ENCODE peak calls at places on chromosomes 3 and 15, in seven cellular contexts. E, A, R, U, Y, G and N are unnamed samples.

GRCh38 chr3:140859592-140860336 is 81.9 kb upstream of the SLC25A36 start:
- DNase-seq in U (peak), G (no peak), Y (no peak), A (peak), E (peak), R (no peak), N (no peak)

GRCh38 chr3:145015243-145015642 is 1043.6 kb downstream of the DIPK2A start:
- DNase-seq in R (no peak), E (no peak), Y (peak), G (no peak), A (no peak), U (peak), N (peak)

GRCh38 chr3:180417241-180417640 is 184.7 kb upstream of the TTC14 start:
- DNase-seq in U (no peak), Y (no peak), A (no peak), R (no peak), E (no peak), G (no peak), N (no peak)

GRCh38 chr3:82561759-82562158 is 800.3 kb upstream of the GBE1 start:
- DNase-seq in R (no peak), U (no peak), A (no peak), G (no peak), Y (no peak), E (no peak), N (peak)

GRCh38 chr3:177144922-177145321 is 52.4 kb downstream of the TBL1XR1 start:
- DNase-seq in G (no peak), Y (no peak), A (no peak), E (peak), R (no peak), U (no peak), N (no peak)

GRCh38 chr3:74768010-74768409 is 153.6 kb upstream of the CNTN3 start:
- DNase-seq in A (no peak), R (no peak), E (no peak), G (no peak), U (no peak), Y (no peak), N (no peak)

GRCh38 chr15:86382341-86382740 is 302.7 kb downstream of the AGBL1 start:
- DNase-seq in A (peak), U (no peak), E (no peak), G (no peak), R (no peak), Y (no peak), N (no peak)

GRCh38 chr3:28476194-28476593 is 127.6 kb upstream of the AZI2 start:
- DNase-seq in G (peak), Y (peak), A (peak), E (peak), R (peak), U (peak), N (peak)

GRCh38 chr3:148162132-148162531 is 535.6 kb upstream of the AGTR1 start:
- DNase-seq in G (no peak), E (no peak), U (no peak), A (peak), Y (no peak), R (no peak), N (no peak)

GRCh38 chr15:72195101-72195511 is 2.5 kb downstream of the GRAMD2A start:
- DNase-seq in G (peak), E (no peak), A (no peak), R (peak), U (no peak), Y (no peak), N (no peak)

GRCh38 chr3:195033531-195034091 is 237.3 kb downstream of the XXYLT1 start:
- DNase-seq in U (peak), Y (no peak), E (no peak), G (no peak), A (no peak), R (no peak), N (no peak)

GRCh38 chr3:195178124-195178910 is 92.6 kb downstream of the XXYLT1 start:
- DNase-seq in R (peak), A (no peak), E (no peak), Y (no peak), G (no peak), U (no peak), N (no peak)

GRCh38 chr3:126156468-126156867 is 23.9 kb downstream of the ALDH1L1 start:
- DNase-seq in G (no peak), U (no peak), Y (no peak), R (peak), A (no peak), E (peak), N (no peak)

GRCh38 chr3:156533205-156533604 is 21.7 kb downstream of the SSR3 start:
- DNase-seq in R (no peak), A (no peak), Y (peak), E (no peak), G (no peak), U (peak), N (no peak)

GRCh38 chr3:13879102-13879945 is 547 bp downstream of the WNT7A start:
- DNase-seq in E (no peak), A (peak), G (no peak), R (peak), Y (no peak), U (no peak), N (no peak)

GRCh38 chr15:62413147-62413546 is 248.1 kb upstream of the C2CD4B start:
- DNase-seq in Y (no peak), E (no peak), U (no peak), A (no peak), R (no peak), G (no peak), N (no peak)

GRCh38 chr15:31299588-31300207 is 26.9 kb upstream of the KLF13 start:
- DNase-seq in A (no peak), Y (no peak), E (no peak), U (no peak), R (no peak), G (no peak), N (no peak)

GRCh38 chr3:156416846-156417581 is 137.9 kb downstream of the SSR3 start:
- DNase-seq in A (no peak), E (no peak), U (peak), Y (peak), G (no peak), R (no peak), N (no peak)

GRCh38 chr3:23740517-23741402 is 65.0 kb upstream of the UBE2E1 start:
- DNase-seq in A (no peak), U (peak), E (peak), Y (peak), G (peak), R (peak), N (no peak)

GRCh38 chr3:192077795-192078497 is 617.0 kb downstream of the PYDC2 start:
- DNase-seq in A (no peak), U (no peak), R (no peak), Y (no peak), E (no peak), G (no peak), N (no peak)

GRCh38 chr3:31848921-31849320 is 132.1 kb downstream of the OSBPL10 start:
- DNase-seq in E (no peak), Y (no peak), R (no peak), U (no peak), G (no peak), A (no peak), N (no peak)

GRCh38 chr15:56248276-56248675 is 4.6 kb upstream of the RFX7 start:
- DNase-seq in R (no peak), Y (no peak), A (no peak), U (no peak), E (no peak), G (no peak), N (no peak)

GRCh38 chr3:172249039-172249438 is 199.2 kb downstream of the GHSR start:
- DNase-seq in U (peak), E (no peak), R (no peak), A (no peak), G (no peak), Y (peak), N (no peak)

GRCh38 chr15:70856884-70857546 is 3.1 kb upstream of the LARP6 start:
- DNase-seq in R (no peak), U (peak), A (no peak), E (no peak), G (peak), Y (peak), N (peak)

GRCh38 chr15:79378394-79379158 is 53.6 kb upstream of the MINAR1 start:
- DNase-seq in R (peak), G (no peak), A (no peak), E (no peak), U (no peak), Y (no peak), N (no peak)

GRCh38 chr3:9271903-9272302 is 22.5 kb upstream of the SRGAP3 start:
- DNase-seq in Y (no peak), E (no peak), R (no peak), G (no peak), U (no peak), A (no peak), N (no peak)
- H3K9ac ChIP-seq in Y (no peak), E (no peak), R (no peak), G (no peak), U (no peak), A (no peak), N (no peak)

GRCh38 chr3:49427581-49427980 is 1.5 kb downstream of the NICN1 start:
- DNase-seq in Y (no peak), E (no peak), G (no peak), U (no peak), R (no peak), A (no peak), N (no peak)

GRCh38 chr3:49424816-49425215 is 2.5 kb upstream of the AMT start:
- DNase-seq in G (no peak), U (no peak), R (no peak), A (no peak), Y (no peak), E (no peak), N (no peak)

DNA sequence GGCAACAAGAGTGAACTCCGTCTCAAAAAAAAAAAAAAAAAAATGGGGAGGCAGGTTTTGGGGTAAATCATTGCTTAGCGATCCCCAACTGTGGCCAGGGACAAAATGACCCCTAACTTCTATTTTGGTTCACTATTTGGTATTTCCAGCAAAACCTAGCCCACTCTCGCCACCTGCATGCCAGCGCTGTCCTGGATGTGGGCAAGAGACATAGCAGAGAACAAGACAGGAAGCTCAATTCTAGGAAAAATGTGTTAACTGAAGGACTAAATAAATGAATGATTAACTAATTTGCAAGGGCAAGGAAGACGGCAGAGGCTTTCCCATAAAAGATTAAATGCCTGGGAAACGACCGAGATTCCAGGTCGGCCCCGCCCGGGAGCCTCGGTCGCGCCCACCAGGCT is 425 bp downstream of the NICN1 start:
- DNase-seq in G (no peak), Y (no peak), E (no peak), A (no peak), U (no peak), R (no peak), N (no peak)
- TF ChIP-seq EZH2 in G (no peak), Y (no peak), E (no peak), A (no peak), U (no peak), R (no peak), N (no peak)

GRCh38 chr15:75029378-75030022 is 6.1 kb downstream of the PPCDC start:
- DNase-seq in R (peak), Y (peak), U (peak), A (peak), G (peak), E (peak), N (peak)
- H3K9ac ChIP-seq in R (peak), Y (peak), U (peak), A (no peak), G (peak), E (no peak), N (peak)

DNA sequence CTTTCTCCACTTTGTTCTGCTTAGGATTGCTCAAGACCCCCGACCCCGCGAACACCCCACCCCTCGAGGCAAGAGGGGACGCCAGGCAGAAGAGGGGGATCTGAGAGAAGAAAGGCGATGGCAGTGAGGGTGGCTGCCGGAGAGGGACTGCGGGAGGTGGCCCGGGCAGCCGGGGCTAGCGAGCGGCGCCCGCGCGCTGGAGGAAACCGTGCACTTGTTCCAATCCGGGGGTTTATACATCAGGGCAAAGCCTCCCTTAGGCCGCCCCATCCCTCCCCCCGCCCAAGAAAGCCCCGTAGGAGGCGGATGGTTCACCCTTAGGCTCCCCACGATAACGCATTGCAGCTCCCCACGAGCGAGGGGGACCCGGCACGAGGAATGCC is 475 bp downstream of the ERC2 start:
- DNase-seq in Y (no peak), R (no peak), U (no peak), G (no peak), A (peak), E (no peak), N (no peak)
- TF ChIP-seq EZH2 in Y (no peak), R (no peak), U (peak), G (no peak), A (no peak), E (no peak), N (no peak)

DNA sequence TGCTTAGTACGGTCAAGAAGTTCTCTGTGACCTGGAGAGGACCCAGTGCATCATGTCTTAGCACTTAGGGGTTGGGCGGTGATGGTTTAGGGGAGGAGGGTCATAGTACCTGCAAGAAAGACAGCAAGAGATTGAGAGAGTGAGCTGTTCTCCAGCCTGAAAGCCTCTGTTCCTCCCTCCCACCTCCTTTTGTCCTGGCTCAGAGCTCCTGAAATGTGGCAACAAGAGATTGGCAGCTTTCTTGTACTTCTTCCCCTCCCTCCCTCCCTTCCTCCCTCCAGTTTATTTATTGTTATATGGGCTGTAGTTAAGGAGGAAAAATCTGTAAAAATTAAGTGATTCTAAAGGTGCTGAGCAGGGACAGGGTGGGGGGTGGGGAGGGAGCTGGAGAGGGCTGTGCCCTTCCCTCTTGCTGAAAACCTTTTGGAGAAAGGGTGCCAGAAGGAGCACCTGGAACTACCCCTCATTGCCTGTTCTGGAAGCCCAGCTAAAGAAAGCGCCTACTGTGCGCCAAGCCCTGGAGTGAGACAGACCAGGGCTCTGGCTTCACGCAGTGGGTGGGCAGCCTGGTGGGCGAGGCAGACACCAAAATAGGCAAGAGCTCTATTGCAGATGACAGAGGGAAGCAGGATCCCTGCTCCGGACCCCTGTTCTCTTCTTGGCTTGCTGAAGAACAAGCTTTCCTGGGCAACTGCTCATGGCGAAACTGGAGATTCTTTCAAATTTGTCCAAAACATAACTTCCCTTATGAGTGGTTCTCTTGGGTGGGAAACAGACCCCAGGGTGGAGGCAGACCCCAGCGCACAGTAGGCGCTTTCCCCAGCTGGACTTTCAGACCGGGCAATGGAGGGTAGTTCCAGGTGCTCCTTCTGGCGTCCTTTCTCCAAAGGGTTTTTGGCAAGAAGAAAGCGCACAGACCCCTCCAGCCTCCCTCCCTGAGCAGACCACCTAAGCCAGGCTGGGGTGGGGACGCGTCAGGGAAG is 35.6 kb downstream of the LINGO1 start:
- DNase-seq in Y (no peak), E (no peak), A (peak), G (no peak), R (no peak), U (no peak), N (no peak)
- H3K9ac ChIP-seq in Y (no peak), E (no peak), A (no peak), G (no peak), R (peak), U (no peak), N (no peak)

DNA sequence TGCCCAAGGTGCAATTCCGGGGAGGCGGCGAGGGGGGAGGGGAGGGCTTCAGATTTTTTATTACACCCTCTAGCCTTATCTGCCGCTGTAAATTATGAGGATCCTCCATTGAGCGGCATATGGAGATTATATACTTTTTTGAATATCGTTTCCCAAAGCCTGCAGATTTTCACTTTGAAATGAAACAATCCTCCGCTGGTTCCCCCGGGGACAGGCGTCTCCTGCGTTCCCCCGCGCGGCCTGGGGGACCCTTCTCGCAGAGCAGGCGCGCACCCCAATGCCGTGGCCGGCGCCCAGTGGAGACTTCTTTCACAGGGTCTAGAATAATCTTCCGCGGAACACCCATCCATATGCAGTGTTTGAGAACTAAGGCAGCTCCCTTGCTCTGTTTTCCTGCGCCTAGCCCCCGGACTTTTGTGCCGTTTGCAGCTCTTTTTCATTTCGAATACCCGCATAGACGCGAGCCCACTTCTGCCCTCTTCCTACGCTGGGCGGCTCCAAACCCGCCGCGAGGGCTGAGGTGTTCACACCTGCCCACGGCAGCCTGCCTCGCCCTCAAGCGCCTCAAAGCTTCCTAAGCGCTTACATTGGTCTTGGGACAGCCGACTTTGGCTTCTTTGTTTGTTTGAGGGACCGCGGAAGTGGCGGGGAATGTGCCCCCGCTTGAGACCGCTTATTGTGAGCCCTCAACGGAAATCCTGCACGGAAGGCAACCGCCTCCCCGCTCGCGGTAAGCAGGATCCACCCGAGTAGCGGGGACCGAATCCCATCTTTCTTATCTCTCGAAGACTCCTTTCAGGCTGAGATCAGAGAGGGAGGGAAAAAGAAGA is 7.5 kb downstream of the SOX14 start:
- DNase-seq in G (no peak), Y (no peak), A (peak), E (no peak), R (no peak), U (no peak), N (no peak)
- TF ChIP-seq EZH2 in G (peak), Y (peak), A (peak), E (no peak), R (no peak), U (peak), N (peak)

DNA sequence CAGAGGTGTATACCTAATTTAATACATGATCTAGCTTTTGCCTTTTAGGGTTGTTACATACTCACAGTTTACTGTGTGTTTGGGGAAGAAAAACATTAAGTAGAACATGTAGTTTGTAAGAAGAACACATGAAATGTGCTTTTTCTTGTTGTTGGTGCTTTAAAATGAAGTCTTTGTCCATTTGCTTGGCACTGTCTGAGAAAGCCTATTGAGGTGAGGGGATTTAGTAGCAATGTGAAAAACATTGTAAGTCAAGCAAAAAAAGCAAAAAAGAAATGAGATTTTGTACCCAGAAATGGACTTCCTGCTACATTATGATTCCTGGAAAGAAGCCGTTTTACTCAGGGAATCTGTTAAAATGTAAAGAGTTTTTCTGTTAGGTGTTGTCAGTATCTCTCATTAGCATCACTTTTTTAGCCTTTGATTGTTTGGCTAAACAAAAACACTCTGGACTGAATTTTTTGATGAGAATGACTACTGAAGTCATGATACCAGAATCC is 59.9 kb downstream of the KAT2B start:
- DNase-seq in A (no peak), G (no peak), Y (no peak), R (no peak), U (no peak), E (no peak), N (no peak)
- H3K9ac ChIP-seq in A (no peak), G (no peak), Y (no peak), R (no peak), U (no peak), E (no peak), N (no peak)

GRCh38 chr3:40584625-40585189 is 59.9 kb downstream of the ZNF621 start:
- DNase-seq in G (no peak), Y (peak), U (peak), A (peak), R (peak), E (peak), N (peak)
- TF ChIP-seq EZH2 in G (peak), Y (no peak), U (no peak), A (no peak), R (no peak), E (no peak), N (no peak)